ENCODE peak calls at places on chromosomes 3 and 15, in five cellular contexts. N, A, D, T and O are unnamed samples.

GRCh38 chr15:59292393-59292792 is 80.3 kb downstream of the MYO1E start:
- DNase-seq in T (no peak), D (peak), A (no peak), N (no peak), O (no peak)

GRCh38 chr3:48826451-48826850 is 21.2 kb downstream of the PRKAR2A start:
- DNase-seq in D (peak), N (no peak), A (no peak), T (no peak), O (no peak)

GRCh38 chr3:63151893-63152292 is 126.2 kb upstream of the SYNPR start:
- DNase-seq in A (no peak), N (no peak), T (no peak), D (no peak), O (no peak)

GRCh38 chr3:48536787-48537186 is 19.8 kb downstream of the PFKFB4 start:
- DNase-seq in N (no peak), A (no peak), D (no peak), T (no peak), O (no peak)

GRCh38 chr15:48507416-48508065 is 138.0 kb downstream of the FBN1 start:
- DNase-seq in D (peak), N (no peak), A (no peak), T (peak), O (no peak)

GRCh38 chr15:45645026-45645980 is 10.5 kb downstream of the SQOR start:
- DNase-seq in A (no peak), T (no peak), D (peak), N (no peak), O (no peak)

GRCh38 chr15:52144656-52145055 is 32.1 kb upstream of the BCL2L10 start:
- DNase-seq in D (peak), A (no peak), T (no peak), N (no peak), O (no peak)

GRCh38 chr3:77506384-77506783 is 466.5 kb downstream of the ROBO2 start:
- DNase-seq in A (no peak), D (no peak), T (no peak), N (no peak), O (no peak)

GRCh38 chr3:59581000-59581399 is 531.2 kb upstream of the CFAP20DC start:
- DNase-seq in T (no peak), A (no peak), D (no peak), N (no peak), O (no peak)

GRCh38 chr15:40932625-40933519 is 3.7 kb downstream of the DLL4 start:
- DNase-seq in N (no peak), A (no peak), D (no peak), T (no peak), O (no peak)

GRCh38 chr15:42375252-42375651 is 16.0 kb downstream of the CAPN3 start:
- DNase-seq in N (no peak), A (no peak), D (no peak), T (no peak), O (no peak)

GRCh38 chr15:81001180-81002003 is 669 bp downstream of the TLNRD1 start:
- DNase-seq in N (peak), A (peak), T (peak), D (peak), O (no peak)

GRCh38 chr3:126936853-126937395 is 46.0 kb upstream of the PLXNA1 start:
- DNase-seq in D (no peak), T (no peak), N (no peak), A (no peak), O (no peak)

GRCh38 chr3:126127452-126127851 is 43.5 kb upstream of the SLC41A3 start:
- DNase-seq in D (no peak), N (no peak), T (no peak), A (peak), O (peak)

GRCh38 chr3:192825657-192826200 is 91.9 kb downstream of the MB21D2 start:
- DNase-seq in A (no peak), T (no peak), D (peak), N (no peak), O (no peak)

GRCh38 chr15:89209057-89209456 is 12.3 kb downstream of the RLBP1 start:
- DNase-seq in D (no peak), T (no peak), N (no peak), A (no peak), O (no peak)

GRCh38 chr3:12983326-12983725 is 89.9 kb downstream of the IQSEC1 start:
- DNase-seq in A (no peak), N (no peak), T (no peak), D (no peak), O (no peak)

GRCh38 chr15:57718309-57718708 is 11.8 kb downstream of the POLR2M start:
- DNase-seq in D (no peak), N (no peak), A (no peak), T (no peak), O (no peak)

GRCh38 chr3:107521466-107522059 is 1.2 kb upstream of the BBX start:
- DNase-seq in A (no peak), T (no peak), N (no peak), D (no peak), O (no peak)

GRCh38 chr3:57544181-57545125 is at the start of gene DNAH12:
- DNase-seq in N (peak), T (peak), D (no peak), A (no peak), O (peak)

GRCh38 chr15:52576692-52577091 is 7.9 kb upstream of the ARPP19 start:
- DNase-seq in N (no peak), A (no peak), D (no peak), T (no peak), O (no peak)

GRCh38 chr3:133915685-133916639 is 20.3 kb upstream of the RAB6B start:
- DNase-seq in N (no peak), T (no peak), A (no peak), D (peak), O (no peak)

GRCh38 chr3:133914839-133915600 is 19.3 kb upstream of the RAB6B start:
- DNase-seq in N (no peak), A (no peak), T (no peak), D (no peak), O (no peak)

GRCh38 chr3:133905376-133905775 is 9.7 kb upstream of the RAB6B start:
- DNase-seq in T (no peak), N (no peak), D (no peak), A (no peak), O (no peak)

GRCh38 chr3:133910422-133910821 is 14.7 kb upstream of the RAB6B start:
- DNase-seq in T (no peak), N (no peak), D (no peak), A (no peak), O (no peak)
- TF ChIP-seq CTCF in T (no peak), N (peak), D (peak), A (no peak), O (no peak)

DNA sequence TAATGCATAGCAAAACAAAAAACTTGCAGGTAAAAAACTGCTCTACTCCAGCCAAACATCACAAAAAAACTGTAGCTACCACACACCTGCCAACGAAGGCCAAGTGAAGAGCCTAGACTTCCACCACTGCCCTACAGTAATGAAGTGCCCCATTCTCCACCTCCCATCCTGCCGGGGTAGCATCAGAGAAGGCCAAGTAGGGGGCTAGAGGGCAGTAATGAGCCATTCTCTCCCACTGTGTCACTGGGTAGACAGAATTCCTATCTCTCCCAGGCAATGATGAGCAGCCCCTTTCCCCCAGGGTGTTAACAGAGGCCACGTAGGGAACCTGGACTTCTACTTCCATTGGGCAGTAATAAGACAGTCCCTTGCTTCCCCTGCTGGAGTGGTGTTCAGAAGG is 9.5 kb downstream of the SEC22C start:
- DNase-seq in T (peak), D (peak), N (no peak), A (no peak), O (no peak)
- TF ChIP-seq CTCF in T (peak), D (peak), N (peak), A (no peak), O (no peak)

GRCh38 chr15:67385971-67386370 is 131.4 kb downstream of the IQCH start:
- DNase-seq in T (no peak), A (no peak), D (peak), N (no peak), O (no peak)
- TF ChIP-seq CTCF in T (peak), A (no peak), D (peak), N (no peak), O (no peak)

DNA sequence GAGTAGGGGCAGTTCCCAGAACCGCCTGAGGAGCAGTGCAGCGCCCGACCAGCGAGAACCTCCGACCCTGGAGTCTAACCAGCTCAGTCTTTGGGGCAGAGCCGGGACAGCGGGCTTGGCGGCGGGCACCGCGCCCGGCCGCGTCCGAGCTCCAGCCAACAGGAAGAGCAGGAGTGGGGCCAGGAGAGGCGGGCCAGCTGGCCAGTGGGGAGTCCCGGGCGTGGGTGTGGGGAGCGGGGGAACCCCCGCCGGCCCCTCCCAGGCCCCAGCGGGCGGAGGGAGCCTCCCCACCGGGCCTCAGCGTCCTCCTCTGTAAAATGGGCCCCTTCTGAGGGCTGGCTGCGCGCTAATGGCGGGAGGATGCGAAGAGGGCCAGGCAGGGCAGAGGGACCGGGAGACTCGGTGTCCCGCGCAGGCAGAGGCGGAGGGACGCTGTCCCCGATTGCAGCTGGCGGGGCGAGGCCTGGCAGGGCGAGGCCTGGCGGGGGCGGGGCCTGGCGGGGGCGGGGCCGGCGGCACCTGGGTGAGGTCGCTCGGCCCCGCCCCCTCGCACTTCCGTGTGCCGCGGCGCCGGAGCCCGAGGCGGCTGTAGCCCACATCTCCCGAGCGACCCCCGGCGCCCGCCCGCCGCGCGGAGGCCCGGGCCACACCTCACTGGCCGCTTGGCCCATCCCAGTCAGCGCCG is at the start of gene PRKCD:
- DNase-seq in N (peak), T (peak), D (peak), A (peak), O (peak)
- TF ChIP-seq CTCF in N (peak), T (no peak), D (peak), A (no peak), O (no peak)

DNA sequence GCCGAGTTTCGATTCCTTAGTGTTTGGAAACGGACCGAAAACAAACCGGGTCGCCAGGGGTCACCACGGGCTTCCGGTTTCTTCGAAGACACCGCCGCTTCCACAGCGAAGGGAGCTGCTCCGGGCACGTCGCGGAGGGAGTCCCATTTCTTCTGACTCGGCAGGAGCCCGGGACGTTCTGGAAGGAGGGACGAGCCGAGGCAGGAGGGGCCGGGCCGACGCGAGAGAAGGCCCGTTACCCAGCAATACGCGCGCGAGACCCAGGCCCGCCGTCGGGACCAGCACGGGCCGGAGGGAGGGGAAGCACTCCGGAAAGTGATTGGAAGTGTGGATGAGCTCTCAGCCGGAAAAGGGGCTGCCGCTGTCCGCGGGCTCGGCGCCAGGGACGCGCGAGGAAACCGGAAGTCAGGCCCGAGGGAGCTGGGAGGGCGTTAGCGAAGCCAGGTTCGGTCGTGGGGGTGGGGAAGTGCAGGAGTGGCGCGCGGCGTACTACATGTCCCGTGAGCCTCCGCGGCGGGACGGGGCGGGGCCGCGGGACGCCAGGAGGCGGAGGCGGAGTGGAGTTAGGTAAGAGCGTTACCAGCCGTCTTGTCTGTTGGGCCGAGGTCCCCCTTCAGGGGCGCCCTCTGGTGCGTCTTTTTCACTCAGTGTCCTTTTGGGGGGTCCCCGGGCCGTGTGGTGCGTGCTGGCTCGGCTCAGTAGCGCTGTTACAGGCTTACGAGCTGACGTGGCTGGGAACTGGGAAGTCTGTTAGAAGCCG is at the start of the genes AZI2 and ZCWPW2:
- DNase-seq in T (peak), A (peak), N (peak), D (peak), O (peak)
- TF ChIP-seq CTCF in T (peak), A (no peak), N (peak), D (peak), O (no peak)

GRCh38 chr15:99124641-99125040 is 19.8 kb downstream of the SYNM start:
- DNase-seq in N (no peak), D (no peak), A (no peak), T (no peak), O (no peak)
- TF ChIP-seq CTCF in N (no peak), D (no peak), A (no peak), T (no peak), O (no peak)